ENCODE peak calls at places on chromosomes 2 and 18, in nine cellular contexts. A, D, R, N, M, T, I, E and S are unnamed samples.

GRCh38 chr2:235234711-235235110 is 259.1 kb upstream of the AGAP1 start:
- DNase-seq in A (no peak), D (no peak), R (no peak), N (no peak), M (no peak), T (peak; percentile 48), I (no peak), E (no peak), S (no peak)

GRCh38 chr2:102094917-102095316 is 47.6 kb upstream of the IL1R1 start:
- DNase-seq in A (no peak), D (no peak), R (no peak), N (no peak), M (no peak), T (peak; percentile 80), I (no peak), E (no peak), S (no peak)

GRCh38 chr2:66696856-66697255 is 261.9 kb downstream of the MEIS1 start:
- DNase-seq in A (no peak), D (no peak), R (no peak), N (no peak), M (no peak), T (no peak), I (no peak), E (no peak), S (no peak)

GRCh38 chr18:6624729-6625308 is 104.7 kb upstream of the ARHGAP28 start:
- DNase-seq in A (no peak), D (no peak), R (no peak), N (no peak), M (no peak), T (peak; percentile 75), I (no peak), E (no peak), S (no peak)

GRCh38 chr2:59301466-59302402 is 1060.6 kb upstream of the FANCL start:
- DNase-seq in A (no peak), D (peak; percentile 85), R (no peak), N (peak; percentile 52), M (peak; percentile 8), T (peak; percentile 74), I (peak; percentile 80), E (peak; percentile 29), S (peak; percentile 57)

GRCh38 chr2:69437751-69438154 is 518 bp upstream of the NFU1 start:
- DNase-seq in A (no peak), D (no peak), R (no peak), N (no peak), M (no peak), T (no peak), I (no peak), E (peak; percentile 51), S (no peak)

GRCh38 chr2:55511508-55512124 is 7.9 kb upstream of the CFAP36 start:
- DNase-seq in A (no peak), D (peak; percentile 16), R (no peak), N (peak; percentile 40), M (no peak), T (peak; percentile 66), I (peak; percentile 50), E (no peak), S (no peak)

GRCh38 chr2:139080244-139080643 is 300.1 kb upstream of the NXPH2 start:
- DNase-seq in A (no peak), D (no peak), R (no peak), N (no peak), M (no peak), T (no peak), I (no peak), E (no peak), S (no peak)

GRCh38 chr2:64613276-64613675 is 40.4 kb downstream of the SERTAD2 start:
- DNase-seq in A (no peak), D (no peak), R (no peak), N (no peak), M (no peak), T (peak; percentile 70), I (no peak), E (no peak), S (no peak)

GRCh38 chr2:101116348-101116747 is 34.8 kb downstream of the TBC1D8 start:
- DNase-seq in A (no peak), D (no peak), R (no peak), N (no peak), M (no peak), T (no peak), I (no peak), E (no peak), S (no peak)

GRCh38 chr2:168160897-168161296 is 86.5 kb downstream of the STK39 start:
- DNase-seq in A (no peak), D (no peak), R (no peak), N (peak; percentile 6), M (peak; percentile 8), T (no peak), I (peak; percentile 53), E (no peak), S (no peak)

GRCh38 chr2:170824526-170825015 is 7.9 kb downstream of the GAD1 start:
- DNase-seq in A (no peak), D (no peak), R (no peak), N (no peak), M (no peak), T (no peak), I (no peak), E (no peak), S (no peak)

GRCh38 chr18:41146301-41146700 is 808.7 kb upstream of the PIK3C3 start:
- DNase-seq in A (no peak), D (no peak), R (no peak), N (peak; percentile 9), M (no peak), T (no peak), I (no peak), E (no peak), S (no peak)

GRCh38 chr18:24176727-24177416 is 38.0 kb downstream of the CABYR start:
- DNase-seq in A (peak; percentile 40), D (peak; percentile 72), R (peak; percentile 61), N (peak; percentile 73), M (peak; percentile 64), T (peak; percentile 69), I (peak; percentile 83), E (peak; percentile 56), S (peak; percentile 55)
- TF ChIP-seq CTCF in A (peak; percentile 79), D (peak; percentile 90), R (peak; percentile 83), N (peak; percentile 69), M (peak; percentile 81), T (peak; percentile 91), I (peak; percentile 91), E (peak; percentile 67), S (peak; percentile 44)

GRCh38 chr2:3627500-3628100 is 30.4 kb upstream of the ALLC start:
- DNase-seq in A (no peak), D (no peak), R (no peak), N (no peak), M (no peak), T (no peak), I (peak; percentile 14), E (no peak), S (no peak)

GRCh38 chr2:3628241-3628679 is 29.7 kb upstream of the ALLC start:
- DNase-seq in A (no peak), D (no peak), R (no peak), N (no peak), M (no peak), T (no peak), I (peak; percentile 26), E (no peak), S (peak; percentile 44)

GRCh38 chr2:3626817-3627499 is 31.0 kb upstream of the ALLC start:
- DNase-seq in A (no peak), D (no peak), R (no peak), N (no peak), M (no peak), T (no peak), I (peak; percentile 27), E (no peak), S (no peak)

GRCh38 chr2:3630631-3631030 is 27.4 kb upstream of the ALLC start:
- DNase-seq in A (no peak), D (no peak), R (no peak), N (no peak), M (no peak), T (no peak), I (no peak), E (no peak), S (no peak)

GRCh38 chr2:3628800-3629199 is 29.2 kb upstream of the ALLC start:
- DNase-seq in A (no peak), D (peak; percentile 73), R (no peak), N (peak; percentile 43), M (no peak), T (peak; percentile 16), I (peak; percentile 82), E (no peak), S (no peak)
- TF ChIP-seq CTCF in A (no peak), D (no peak), R (no peak), N (no peak), M (no peak), T (no peak), I (peak; percentile 60), E (no peak), S (no peak)

GRCh38 chr2:98027535-98027934 is 31.8 kb upstream of the TMEM131 start:
- DNase-seq in A (no peak), D (no peak), R (peak; percentile 67), N (no peak), M (peak; percentile 52), T (no peak), I (no peak), E (no peak), S (no peak)

GRCh38 chr2:98027955-98028593 is 32.3 kb upstream of the TMEM131 start:
- DNase-seq in A (no peak), D (no peak), R (no peak), N (no peak), M (no peak), T (peak; percentile 57), I (no peak), E (no peak), S (no peak)

GRCh38 chr2:98026292-98026691 is 30.5 kb upstream of the TMEM131 start:
- DNase-seq in A (no peak), D (no peak), R (no peak), N (no peak), M (no peak), T (peak; percentile 14), I (no peak), E (no peak), S (no peak)

GRCh38 chr2:98026927-98027522 is 31.3 kb upstream of the TMEM131 start:
- DNase-seq in A (no peak), D (no peak), R (peak; percentile 98), N (no peak), M (peak; percentile 81), T (no peak), I (no peak), E (no peak), S (no peak)

DNA sequence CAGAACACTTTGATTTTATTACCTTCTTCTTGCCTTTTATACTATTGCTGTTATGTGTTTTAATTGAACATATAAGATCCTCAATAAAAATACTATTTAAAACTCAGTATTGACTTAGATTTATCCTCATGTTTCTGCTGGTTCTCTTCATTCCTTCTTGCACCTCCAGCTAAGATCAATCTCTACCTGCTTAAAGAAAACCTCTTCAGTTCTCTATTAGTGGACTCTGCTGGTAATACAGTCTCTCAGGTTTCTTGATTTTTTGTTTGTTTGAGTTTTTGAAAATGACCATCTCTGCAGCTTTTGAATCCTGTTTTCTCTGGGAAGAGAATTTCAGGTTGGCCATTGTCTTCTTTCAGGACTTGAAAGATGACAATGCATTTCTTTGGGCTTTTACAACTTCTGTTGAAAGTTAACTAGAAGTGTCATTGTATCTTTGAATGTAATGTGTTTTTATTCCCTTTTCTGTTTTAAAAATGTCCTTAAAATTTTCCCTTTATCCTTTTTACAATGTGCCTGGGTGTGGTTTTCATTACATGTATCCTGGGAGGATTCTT is 29.8 kb upstream of the TMEM131 start:
- DNase-seq in A (no peak), D (no peak), R (no peak), N (no peak), M (no peak), T (no peak), I (no peak), E (no peak), S (no peak)
- TF ChIP-seq CTCF in A (peak; percentile 16), D (no peak), R (peak; percentile 49), N (no peak), M (no peak), T (peak; percentile 38), I (no peak), E (no peak), S (no peak)

GRCh38 chr2:18490901-18491300 is 69.6 kb downstream of the RDH14 start:
- DNase-seq in A (no peak), D (no peak), R (no peak), N (no peak), M (no peak), T (no peak), I (no peak), E (no peak), S (no peak)
- TF ChIP-seq CTCF in A (no peak), D (no peak), R (no peak), N (no peak), M (no peak), T (no peak), I (no peak), E (no peak), S (no peak)